ENCODE peak calls at places on chromosome 5, in five cellular contexts. E is brain microvascular endothelial cell; C is stimulated activated CD8-positive, alpha-beta memory T cell treated with anti-CD3 and anti-CD28 coated beads, Interleukin-2, amount 100 ng/mL, for 48 hours; F is myocyte; B is GM03348. S is an unnamed sample.

GRCh38 chr5:171712616-171713015 is 73.0 kb upstream of the SMIM23 start:
- DNase-seq in E (no peak), C (no peak), F (no peak), B (no peak), S (no peak)

GRCh38 chr5:6712136-6712581 is 1.1 kb upstream of the TENT4A start:
- DNase-seq in E (peak; percentile 51), C (no peak), F (peak; percentile 74), B (peak; percentile 61), S (peak; percentile 49)

GRCh38 chr5:11918463-11919045 is 14.3 kb upstream of the CTNND2 start:
- DNase-seq in E (no peak), C (no peak), F (no peak), B (no peak), S (no peak)

GRCh38 chr5:67010684-67011409 is 185.8 kb downstream of the CD180 start:
- DNase-seq in E (peak; percentile 76), C (peak; percentile 31), F (peak; percentile 84), B (peak; percentile 49), S (peak; percentile 20)

GRCh38 chr5:44536650-44537260 is 147.5 kb upstream of the FGF10 start:
- DNase-seq in E (no peak), C (no peak), F (peak; percentile 43), B (peak; percentile 48), S (peak; percentile 28)

GRCh38 chr5:4868140-4868735 is 271.9 kb upstream of the ADAMTS16 start:
- DNase-seq in E (peak; percentile 32), C (peak; percentile 38), F (peak; percentile 48), B (peak; percentile 85), S (peak; percentile 2)

GRCh38 chr5:113380299-113381014 is 54.3 kb downstream of the TSSK1B start:
- DNase-seq in E (no peak), C (no peak), F (peak; percentile 16), B (peak; percentile 24), S (no peak)

GRCh38 chr5:18314192-18314778 is 680.0 kb downstream of the TAF11L14 start:
- DNase-seq in E (no peak), C (no peak), F (peak; percentile 45), B (peak; percentile 37), S (peak; percentile 4)

GRCh38 chr5:177981296-177982071 is 14.6 kb downstream of the PROP1 start:
- DNase-seq in E (no peak), C (no peak), F (no peak), B (no peak), S (no peak)

GRCh38 chr5:72241346-72242003 is 78.6 kb downstream of the MRPS27 start:
- DNase-seq in E (no peak), C (no peak), F (no peak), B (no peak), S (peak; percentile 37)

GRCh38 chr5:5494489-5495402 is 72.3 kb downstream of the ICE1 start:
- DNase-seq in E (peak; percentile 36), C (peak; percentile 73), F (no peak), B (peak; percentile 85), S (no peak)

S was measured in NCI-H1092 treated with DMSO at 0.1 percent for 48 hours.